ENCODE peak calls at places on chromosomes 6 and 20, in seven cellular contexts. H, Z, J, W, X, N and L are unnamed samples.
A peak's percentile ranks its signal among the peaks of the same experiment; 100 is the strongest.

GRCh38 chr6:3756516-3757010 is 5.0 kb upstream of the PXDC1 start:
- DNase-seq in J (no peak), X (no peak), W (no peak), N (no peak), H (no peak), Z (no peak), L (no peak)

GRCh38 chr6:90049295-90049694 is 155.0 kb downstream of the GJA10 start:
- DNase-seq in J (no peak), W (no peak), H (no peak), X (no peak), Z (no peak), N (no peak), L (no peak)

GRCh38 chr6:170459451-170459850 is 93.7 kb downstream of the PSMB1 start:
- DNase-seq in H (no peak), Z (peak; percentile 74), N (no peak), J (peak; percentile 70), W (peak; percentile 17), X (no peak), L (no peak)

GRCh38 chr6:138491020-138491419 is 8.3 kb downstream of the NHSL1 start:
- DNase-seq in J (no peak), Z (no peak), W (no peak), H (no peak), X (no peak), N (no peak), L (no peak)

GRCh38 chr6:142395768-142396231 is 94.0 kb downstream of the ADGRG6 start:
- DNase-seq in H (peak; percentile 12), X (no peak), W (no peak), J (peak; percentile 16), N (no peak), Z (no peak), L (no peak)

GRCh38 chr6:162533009-162533400 is 194.6 kb downstream of the PRKN start:
- DNase-seq in X (no peak), H (no peak), N (no peak), Z (no peak), J (no peak), W (peak; percentile 8), L (no peak)

GRCh38 chr20:9332783-9333482 is 181.5 kb upstream of the LAMP5 start:
- DNase-seq in W (no peak), X (no peak), J (no peak), N (no peak), H (no peak), Z (no peak), L (no peak)

GRCh38 chr6:138129190-138129589 is 22.0 kb upstream of the PERP start:
- DNase-seq in J (no peak), H (no peak), X (no peak), W (no peak), N (no peak), Z (no peak), L (no peak)

GRCh38 chr6:132058975-132059374 is 107.8 kb upstream of the CCN2 start:
- DNase-seq in W (no peak), J (no peak), H (no peak), Z (peak; percentile 13), X (no peak), N (no peak), L (no peak)

GRCh38 chr6:28933069-28933468 is 9.3 kb upstream of the TRIM27 start:
- DNase-seq in J (no peak), W (no peak), N (no peak), X (no peak), H (no peak), Z (no peak), L (no peak)